ENCODE peak calls at places on chromosomes 6 and 20, in ten cellular contexts. F is PC-9; H is esophagus squamous epithelium; K is CD8-positive, alpha-beta memory T cell; X is HL-60; Q is dorsolateral prefrontal cortex; L is right cardiac atrium; S is lung; C is psoas muscle; N is OCI-LY7. G is an unnamed sample.

GRCh38 chr6:10686901-10687300 is 7.5 kb downstream of the C6orf52 start:
- DNase-seq in Q (no peak), K (no peak), L (no peak), F (no peak), X (no peak), N (no peak), H (no peak), S (no peak), C (no peak), G (no peak)

GRCh38 chr6:12576389-12576788 is 140.2 kb upstream of the PHACTR1 start:
- DNase-seq in Q (no peak), C (no peak), S (no peak), H (no peak), N (no peak), L (no peak), K (no peak), X (no peak), F (no peak), G (no peak)

GRCh38 chr6:155061381-155061780 is 66.3 kb downstream of the TIAM2 start:
- DNase-seq in Q (no peak), N (no peak), H (no peak), C (no peak), X (no peak), F (no peak), K (no peak), S (no peak), L (no peak), G (no peak)

GRCh38 chr6:101417899-101418298 is 24.4 kb downstream of the GRIK2 start:
- DNase-seq in X (no peak), K (no peak), S (no peak), C (no peak), L (no peak), F (no peak), Q (no peak), H (no peak), N (no peak), G (no peak)

GRCh38 chr20:2693286-2693995 is 861 bp downstream of the EBF4 start:
- DNase-seq in Q (peak; percentile 51), C (no peak), L (peak; percentile 54), K (peak; percentile 36), N (no peak), S (no peak), X (no peak), F (no peak), H (no peak), G (no peak)

GRCh38 chr6:127199470-127199869 is 67.2 kb upstream of the RNF146 start:
- DNase-seq in H (no peak), X (peak; percentile 23), C (no peak), K (no peak), N (no peak), S (no peak), L (no peak), Q (no peak), F (no peak), G (no peak)

GRCh38 chr6:49453221-49453620 is 9.8 kb downstream of the MMUT start:
- DNase-seq in X (no peak), C (no peak), K (no peak), F (no peak), N (peak; percentile 8), S (no peak), Q (no peak), L (no peak), H (no peak), G (no peak)

GRCh38 chr6:42429836-42430235 is 21.9 kb downstream of the TRERF1 start:
- DNase-seq in Q (no peak), K (no peak), H (no peak), X (no peak), S (no peak), N (no peak), F (no peak), C (no peak), L (no peak), G (no peak)

GRCh38 chr6:149166324-149166723 is 151.2 kb upstream of the TAB2 start:
- DNase-seq in L (no peak), X (no peak), N (no peak), Q (no peak), S (no peak), K (no peak), H (no peak), F (no peak), C (no peak), G (no peak)

GRCh38 chr6:136921936-136922679 is at the start of gene SLC35D3:
- DNase-seq in F (no peak), K (no peak), N (no peak), Q (no peak), X (peak; percentile 22), H (no peak), S (no peak), C (peak; percentile 60), L (peak; percentile 14), G (no peak)

GRCh38 chr6:89602136-89602535 is 36.4 kb downstream of the LYRM2 start:
- DNase-seq in K (no peak), N (no peak), F (no peak), C (no peak), L (no peak), Q (no peak), S (no peak), X (no peak), H (no peak), G (no peak)

GRCh38 chr20:6533828-6534388 is 233.6 kb upstream of the BMP2 start:
- DNase-seq in S (no peak), H (no peak), N (no peak), C (no peak), F (no peak), X (no peak), K (no peak), L (peak; percentile 27), Q (no peak), G (no peak)

GRCh38 chr6:92538296-92538695 is 881.1 kb downstream of the EPHA7 start:
- DNase-seq in L (no peak), H (no peak), X (no peak), S (no peak), K (no peak), N (no peak), Q (no peak), C (no peak), F (no peak), G (no peak)

GRCh38 chr20:8287328-8287727 is 155.3 kb downstream of the PLCB1 start:
- DNase-seq in Q (no peak), N (no peak), S (no peak), C (no peak), F (no peak), K (no peak), L (no peak), H (no peak), X (no peak), G (no peak)

DNA sequence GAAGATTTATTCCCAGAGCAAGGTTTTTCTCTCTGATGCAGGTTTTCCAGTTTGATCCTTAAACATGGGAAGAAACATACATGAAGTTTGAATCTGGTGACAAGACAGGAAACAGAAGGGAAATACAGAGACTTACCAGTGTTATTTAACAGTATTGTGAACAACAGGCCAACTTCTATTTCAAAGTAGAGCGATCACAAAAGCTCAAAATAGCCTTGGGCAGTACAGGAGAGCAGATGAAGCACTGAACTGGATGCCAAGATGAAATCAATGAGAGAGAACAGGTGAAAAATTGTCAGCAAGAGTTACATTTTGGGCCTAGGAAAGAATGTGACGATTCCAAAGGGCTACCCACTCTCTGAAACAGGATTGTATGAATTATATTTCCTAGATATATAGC is 114.8 kb upstream of the PTPRK start:
- DNase-seq in H (no peak), L (no peak), K (no peak), X (no peak), S (no peak), C (no peak), F (no peak), Q (no peak), N (no peak), G (no peak)
- H3K27ac ChIP-seq in H (no peak overlapping the region), L (no peak overlapping the region), K (no peak overlapping the region), X (no peak overlapping the region), S (no peak overlapping the region), C (no peak overlapping the region), F (no peak overlapping the region), Q (no peak overlapping the region), N (no peak overlapping the region), G (no peak overlapping the region)

GRCh38 chr6:150899231-150899630 is 33.7 kb downstream of the MTHFD1L start:
- DNase-seq in S (no peak), H (no peak), L (no peak), K (no peak), X (no peak), C (no peak), N (no peak), F (no peak), Q (no peak), G (no peak)
- H3K27ac ChIP-seq in S (no peak overlapping the region), H (no peak overlapping the region), L (no peak overlapping the region), K (no peak overlapping the region), X (no peak overlapping the region), C (no peak overlapping the region), N (no peak overlapping the region), F (no peak overlapping the region), Q (peak overlapping the region; percentile 38), G (no peak overlapping the region)

GRCh38 chr6:112224088-112224487 is 30.3 kb downstream of the LAMA4 start:
- DNase-seq in Q (no peak), S (no peak), N (no peak), X (no peak), F (no peak), H (no peak), L (no peak), K (no peak), C (no peak), G (no peak)

GRCh38 chr6:112222111-112222726 is 32.1 kb downstream of the LAMA4 start:
- DNase-seq in S (no peak), F (no peak), K (no peak), Q (no peak), H (no peak), C (no peak), N (no peak), L (no peak), X (no peak), G (no peak)

GRCh38 chr6:112223070-112223861 is 31.1 kb downstream of the LAMA4 start:
- DNase-seq in C (no peak), Q (no peak), L (no peak), H (no peak), K (no peak), F (no peak), S (no peak), N (no peak), X (no peak), G (no peak)

GRCh38 chr6:112218563-112218962 is 35.8 kb downstream of the LAMA4 start:
- DNase-seq in S (peak; percentile 32), C (no peak), F (no peak), K (no peak), N (no peak), L (peak; percentile 58), H (no peak), X (no peak), Q (no peak), G (no peak)

DNA sequence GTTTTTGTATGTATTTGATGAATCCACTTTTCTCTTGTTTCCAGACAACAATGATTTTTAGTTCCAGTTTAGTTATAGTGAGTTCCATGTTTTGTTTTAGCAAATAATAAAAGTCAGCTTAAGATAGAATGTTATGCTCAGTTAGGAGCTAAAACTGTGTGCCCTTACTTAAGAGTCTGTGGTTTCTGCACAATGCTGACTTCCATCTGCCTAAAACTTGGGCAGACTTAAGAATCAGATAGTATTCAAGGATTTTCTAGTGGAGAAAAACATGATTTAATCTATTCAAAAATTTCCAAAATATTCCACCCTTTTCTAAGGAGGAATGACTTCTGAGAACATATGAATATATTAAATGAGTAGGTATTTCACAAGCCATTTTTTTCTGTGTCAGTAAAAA is 32.8 kb downstream of the LAMA4 start:
- DNase-seq in F (no peak), C (no peak), S (no peak), H (no peak), X (no peak), K (no peak), Q (no peak), N (no peak), L (no peak), G (no peak)
- H3K27ac ChIP-seq in F (peak overlapping the region; percentile 0), C (peak overlapping the region; percentile 13), S (no peak overlapping the region), H (peak overlapping the region; percentile 84), X (no peak overlapping the region), K (no peak overlapping the region), Q (no peak overlapping the region), N (no peak overlapping the region), L (no peak overlapping the region), G (no peak overlapping the region)

GRCh38 chr6:128694303-128695009 is 174.1 kb upstream of the PTPRK start:
- DNase-seq in N (no peak), F (no peak), L (no peak), S (no peak), H (no peak), C (no peak), Q (no peak), X (no peak), K (no peak), G (no peak)
- H3K27ac ChIP-seq in N (no peak overlapping the region), F (no peak overlapping the region), L (no peak overlapping the region), S (no peak overlapping the region), H (no peak overlapping the region), C (no peak overlapping the region), Q (no peak overlapping the region), X (no peak overlapping the region), K (no peak overlapping the region), G (no peak overlapping the region)